ENCODE peak calls at places on chromosomes 5 and 9, in six cellular contexts. R is CD4-positive, alpha-beta T cell; Q is glutamatergic neuron; B is lung; F is endodermal cell; E is GM12865. M is an unnamed sample.

GRCh38 chr9:19200234-19200633 is 30.3 kb upstream of the DENND4C start:
- DNase-seq in Q (no peak), R (no peak), E (no peak), B (no peak), F (no peak), M (no peak)

GRCh38 chr5:58094031-58094430 is 365.9 kb downstream of the PLK2 start:
- DNase-seq in R (no peak), F (no peak), E (peak), B (no peak), Q (no peak), M (no peak)

GRCh38 chr5:140672455-140673186 is 755 bp downstream of the DND1 start:
- DNase-seq in R (no peak), E (no peak), B (no peak), Q (peak), F (peak), M (peak)

GRCh38 chr9:14399736-14400657 is 86.1 kb upstream of the NFIB start:
- DNase-seq in R (no peak), F (no peak), B (no peak), Q (no peak), E (no peak), M (no peak)

GRCh38 chr9:114691956-114692295 is 9.9 kb upstream of the TEX48 start:
- DNase-seq in R (no peak), Q (no peak), F (no peak), E (no peak), B (no peak), M (no peak)

GRCh38 chr5:156850206-156850751 is at the start of gene PPP1R2B:
- DNase-seq in B (no peak), F (no peak), E (no peak), Q (no peak), R (no peak), M (no peak)

GRCh38 chr9:70418822-70419545 is 4.5 kb upstream of the KLF9 start:
- DNase-seq in F (peak), E (peak), Q (peak), R (peak), B (peak), M (peak)

GRCh38 chr5:35203403-35203802 is 26.9 kb downstream of the PRLR start:
- DNase-seq in B (no peak), R (no peak), F (no peak), Q (no peak), E (no peak), M (no peak)

GRCh38 chr5:10624679-10625078 is 60.8 kb downstream of the ANKRD33B start:
- DNase-seq in E (no peak), F (no peak), B (no peak), R (no peak), Q (no peak), M (no peak)

GRCh38 chr9:98654247-98654646 is 54.5 kb downstream of the GABBR2 start:
- DNase-seq in E (no peak), B (no peak), R (no peak), F (no peak), Q (no peak), M (no peak)

GRCh38 chr9:7976856-7977255 is 177.3 kb upstream of the DMAC1 start:
- DNase-seq in B (no peak), E (no peak), F (no peak), Q (no peak), R (no peak), M (no peak)

GRCh38 chr5:118854819-118855218 is 133.5 kb downstream of the DTWD2 start:
- DNase-seq in Q (no peak), E (no peak), R (no peak), B (no peak), F (no peak), M (no peak)

GRCh38 chr5:40227366-40227765 is 452.3 kb upstream of the PTGER4 start:
- DNase-seq in B (no peak), Q (no peak), F (no peak), R (no peak), E (no peak), M (no peak)

GRCh38 chr9:111662851-111663823 is 1.7 kb downstream of the GNG10 start:
- DNase-seq in R (no peak), F (peak), E (no peak), Q (no peak), B (no peak), M (no peak)

GRCh38 chr5:67272453-67273130 is 76.0 kb upstream of the CD180 start:
- DNase-seq in B (no peak), F (no peak), R (no peak), E (no peak), Q (no peak), M (no peak)

GRCh38 chr5:179738725-179739124 is 6.1 kb downstream of the MAML1 start:
- DNase-seq in Q (no peak), F (no peak), E (no peak), R (no peak), B (no peak), M (no peak)

GRCh38 chr5:137836301-137836700 is 31.4 kb upstream of the MYOT start:
- DNase-seq in B (no peak), R (no peak), Q (no peak), F (no peak), E (no peak), M (no peak)
- TF ChIP-seq CTCF in B (no peak), R (no peak), Q (no peak), F (no peak), E (no peak), M (no peak)

GRCh38 chr5:55986931-55987330 is 7.8 kb downstream of the IL6ST start:
- DNase-seq in E (no peak), Q (no peak), F (no peak), B (no peak), R (no peak), M (no peak)

GRCh38 chr5:55985181-55985580 is 9.6 kb downstream of the IL6ST start:
- DNase-seq in E (no peak), Q (no peak), F (no peak), R (no peak), B (no peak), M (no peak)

GRCh38 chr5:55983986-55984385 is 10.8 kb downstream of the IL6ST start:
- DNase-seq in F (no peak), R (no peak), B (no peak), E (no peak), Q (no peak), M (no peak)

GRCh38 chr5:55982957-55983381 is 11.8 kb downstream of the IL6ST start:
- DNase-seq in Q (no peak), B (no peak), R (no peak), F (no peak), E (no peak), M (no peak)
- TF ChIP-seq CTCF in Q (no peak), B (no peak), R (peak), F (peak), E (peak), M (no peak)

DNA sequence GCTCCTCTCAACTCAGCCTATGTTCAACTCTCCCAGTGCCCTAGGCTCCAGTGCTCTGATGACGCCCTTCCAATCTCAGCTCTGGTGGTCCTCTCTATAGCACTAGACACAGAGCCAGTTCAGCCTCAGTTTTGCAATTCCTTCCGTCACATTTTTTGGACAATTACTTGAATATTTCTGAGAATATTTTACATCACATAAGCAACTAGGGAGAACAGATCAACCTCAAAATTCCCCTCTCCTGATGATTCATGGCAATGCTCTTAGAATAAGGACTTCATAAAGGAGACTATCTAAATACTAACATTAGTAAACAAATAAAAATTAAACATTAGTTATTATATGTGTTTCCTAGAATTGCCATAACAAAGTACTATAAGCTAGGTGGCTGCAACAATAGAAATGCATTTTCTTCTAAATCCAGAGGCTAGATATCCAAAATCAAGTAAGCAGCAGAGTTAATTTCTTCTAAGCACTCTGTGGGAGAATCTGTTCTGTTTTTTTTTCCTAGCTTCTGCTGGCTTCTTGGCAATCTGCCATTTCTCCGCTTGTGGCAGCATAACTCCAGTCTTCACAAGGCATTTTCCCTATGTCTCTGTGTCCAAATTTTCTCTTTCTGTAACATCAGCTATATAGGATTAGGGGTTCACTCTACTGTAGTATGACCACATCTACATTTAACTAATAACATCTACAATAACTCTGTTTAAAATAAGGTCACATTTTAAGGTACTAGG is 661.9 kb upstream of the FTMT start:
- DNase-seq in Q (no peak), F (no peak), R (no peak), E (no peak), B (no peak), M (no peak)
- TF ChIP-seq CTCF in Q (no peak), F (peak), R (no peak), E (no peak), B (no peak), M (no peak)

GRCh38 chr9:127930298-127931091 is at the start of gene PIP5KL1:
- DNase-seq in B (peak), R (peak), Q (peak), F (peak), E (peak), M (peak)
- TF ChIP-seq CTCF in B (no peak), R (no peak), Q (no peak), F (peak), E (no peak), M (no peak)

GRCh38 chr5:171848911-171849520 is 63.4 kb downstream of the SMIM23 start:
- DNase-seq in E (no peak), Q (no peak), B (no peak), F (no peak), R (no peak), M (no peak)
- TF ChIP-seq CTCF in E (no peak), Q (no peak), B (no peak), F (no peak), R (no peak), M (no peak)

GRCh38 chr9:22009563-22009867 is 410 bp upstream of the CDKN2B start:
- DNase-seq in F (no peak), R (no peak), E (no peak), Q (no peak), B (no peak), M (no peak)
- TF ChIP-seq CTCF in F (no peak), R (no peak), E (no peak), Q (no peak), B (no peak), M (no peak)

DNA sequence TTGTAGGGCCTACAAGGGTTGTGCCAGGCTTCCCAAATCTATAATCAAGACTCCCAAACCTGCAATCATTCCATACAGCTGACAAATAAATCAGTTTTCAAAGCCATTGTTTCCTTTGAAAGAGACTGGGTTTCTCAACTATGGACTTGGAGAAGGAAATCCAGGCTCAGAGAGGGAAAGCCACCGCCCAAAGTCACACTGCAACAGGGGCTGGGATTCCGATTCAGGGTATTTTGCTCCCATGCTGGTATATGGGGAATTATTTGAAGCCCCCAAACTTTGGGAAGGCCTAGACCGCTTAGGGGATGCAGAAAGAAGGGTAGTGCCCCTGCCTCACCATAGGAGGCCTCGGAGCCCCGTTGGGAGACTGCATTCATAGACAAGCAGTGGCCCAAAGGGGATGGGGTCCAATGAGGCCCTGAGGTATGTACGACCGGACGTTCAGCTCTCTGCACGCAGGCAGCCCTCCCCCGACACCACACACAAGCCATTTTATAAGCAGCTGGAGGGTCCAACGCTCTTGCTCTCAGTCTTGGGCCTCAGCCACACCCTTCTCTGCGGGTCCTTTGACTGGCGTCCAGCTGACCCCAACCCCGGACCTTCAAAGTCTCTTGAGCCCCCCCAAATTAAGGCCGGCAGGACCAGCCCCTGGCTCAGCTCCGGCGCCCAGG is 712 bp downstream of the ANXA6 start:
- DNase-seq in B (no peak), Q (peak), R (no peak), E (peak), F (peak), M (peak)
- TF ChIP-seq CTCF in B (no peak), Q (no peak), R (peak), E (no peak), F (no peak), M (no peak)

GRCh38 chr9:116380496-116380995 is 227.0 kb downstream of the PAPPA start:
- DNase-seq in B (no peak), F (no peak), Q (no peak), E (no peak), R (no peak), M (no peak)

GRCh38 chr9:116383956-116384355 is 230.4 kb downstream of the PAPPA start:
- DNase-seq in F (no peak), R (no peak), B (no peak), Q (no peak), E (no peak), M (no peak)

GRCh38 chr9:116382053-116382452 is 228.5 kb downstream of the PAPPA start:
- DNase-seq in R (no peak), B (no peak), F (no peak), Q (no peak), E (no peak), M (no peak)

GRCh38 chr9:116381350-116381749 is 227.8 kb downstream of the PAPPA start:
- DNase-seq in F (no peak), Q (no peak), R (no peak), B (no peak), E (no peak), M (no peak)

DNA sequence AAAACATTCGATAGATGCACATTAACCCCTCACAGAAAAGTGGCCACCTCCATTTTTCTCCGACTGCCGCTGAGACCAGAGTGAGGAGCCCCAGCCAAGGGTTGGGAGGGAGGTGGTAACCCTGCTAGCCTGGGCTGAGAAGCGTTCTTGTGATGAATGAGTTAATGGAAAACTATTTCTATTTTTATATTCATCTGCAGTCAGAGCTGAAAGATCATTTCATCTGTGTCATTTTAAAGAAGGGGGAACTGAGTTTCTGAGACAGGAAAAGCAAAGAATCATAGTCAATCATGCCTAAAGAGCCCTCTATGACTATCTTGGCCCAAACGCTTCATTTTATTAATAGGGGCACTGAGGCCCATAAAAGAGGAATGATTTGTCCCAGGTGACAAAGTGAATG is 229.5 kb downstream of the PAPPA start:
- DNase-seq in B (no peak), Q (no peak), E (no peak), R (no peak), F (no peak), M (peak)
- TF ChIP-seq CTCF in B (no peak), Q (no peak), E (no peak), R (no peak), F (no peak), M (no peak)

GRCh38 chr5:1737790-1738405 is 61.7 kb downstream of the MRPL36 start:
- DNase-seq in Q (no peak), B (no peak), E (peak), F (peak), R (peak), M (peak)
- TF ChIP-seq CTCF in Q (peak), B (no peak), E (peak), F (peak), R (peak), M (peak)